ENCODE peak calls at places on chromosomes 6 and 20, in eight cellular contexts. K is nephron progenitor cell; Z is tibial artery; M is stimulated activated CD4-positive, alpha-beta T cell treated with anti-CD3 and anti-CD28 coated beads, TNF-alpha, amount 100 ng/mL, for 24 hours; N is endothelial cell; T is H4; P is naive thymus-derived CD4-positive, alpha-beta T cell; G is ovary. H is an unnamed sample.

GRCh38 chr6:91099501-91099900 is 512.6 kb upstream of the MAP3K7 start:
- DNase-seq in K (no peak), Z (no peak), M (no peak), N (no peak), T (no peak), P (no peak), G (no peak), H (no peak)

GRCh38 chr20:5602346-5602745 is 147.9 kb upstream of the SHLD1 start:
- DNase-seq in K (no peak), Z (no peak), M (no peak), N (no peak), T (no peak), P (no peak), G (no peak), H (no peak)

GRCh38 chr6:4948781-4949450 is 54.9 kb downstream of the RPP40 start:
- DNase-seq in K (no peak), Z (no peak), M (no peak), N (no peak), T (no peak), P (no peak), G (no peak), H (no peak)

GRCh38 chr6:142014515-142014914 is 118.2 kb upstream of the GJE1 start:
- DNase-seq in K (no peak), Z (no peak), M (no peak), N (peak), T (peak), P (no peak), G (no peak), H (no peak)

GRCh38 chr6:727796-728195 is 34.9 kb upstream of the EXOC2 start:
- DNase-seq in K (no peak), Z (no peak), M (no peak), N (no peak), T (no peak), P (no peak), G (no peak), H (no peak)

GRCh38 chr6:14037402-14038277 is 79.9 kb upstream of the CD83 start:
- DNase-seq in K (no peak), Z (no peak), M (no peak), N (no peak), T (peak), P (no peak), G (no peak), H (no peak)

GRCh38 chr6:43173496-43174262 is 2.6 kb downstream of the SRF start:
- DNase-seq in K (no peak), Z (no peak), M (no peak), N (no peak), T (no peak), P (peak), G (peak), H (no peak)

GRCh38 chr6:14499804-14500203 is 382.2 kb downstream of the CD83 start:
- DNase-seq in K (peak), Z (no peak), M (no peak), N (no peak), T (peak), P (no peak), G (no peak), H (peak)

GRCh38 chr6:151215999-151216398 is 23.8 kb upstream of the AKAP12 start:
- DNase-seq in K (no peak), Z (no peak), M (no peak), N (no peak), T (no peak), P (no peak), G (no peak), H (no peak)

GRCh38 chr6:156102129-156102528 is 646.5 kb upstream of the NOX3 start:
- DNase-seq in K (no peak), Z (no peak), M (no peak), N (no peak), T (peak), P (no peak), G (no peak), H (no peak)

GRCh38 chr6:16811277-16811979 is 50.2 kb upstream of the ATXN1 start:
- DNase-seq in K (no peak), Z (no peak), M (no peak), N (no peak), T (no peak), P (no peak), G (no peak), H (no peak)

GRCh38 chr6:40409716-40410397 is 177.3 kb downstream of the LRFN2 start:
- DNase-seq in K (no peak), Z (no peak), M (no peak), N (no peak), T (no peak), P (no peak), G (no peak), H (peak)

GRCh38 chr6:41443616-41444525 is 102.3 kb upstream of the FOXP4 start:
- DNase-seq in K (peak), Z (no peak), M (no peak), N (no peak), T (no peak), P (no peak), G (peak), H (peak)

GRCh38 chr20:61330441-61330840 is 78.4 kb downstream of the CDH4 start:
- DNase-seq in K (no peak), Z (no peak), M (no peak), N (no peak), T (no peak), P (no peak), G (no peak), H (no peak)

GRCh38 chr20:36098364-36098763 is 56.2 kb upstream of the EPB41L1 start:
- DNase-seq in K (no peak), Z (no peak), M (no peak), N (no peak), T (peak), P (no peak), G (no peak), H (no peak)

GRCh38 chr20:44393608-44394519 is 38.4 kb downstream of the HNF4A start:
- DNase-seq in K (no peak), Z (no peak), M (no peak), N (no peak), T (no peak), P (no peak), G (no peak), H (no peak)

GRCh38 chr6:12545837-12546658 is 170.5 kb upstream of the PHACTR1 start:
- DNase-seq in K (no peak), Z (no peak), M (no peak), N (no peak), T (peak), P (no peak), G (no peak), H (no peak)

GRCh38 chr6:169019727-169020491 is 233.7 kb downstream of the THBS2 start:
- DNase-seq in K (no peak), Z (no peak), M (no peak), N (no peak), T (no peak), P (no peak), G (no peak), H (no peak)

GRCh38 chr6:23690650-23691049 is 435.4 kb upstream of the NRSN1 start:
- DNase-seq in K (no peak), Z (no peak), M (no peak), N (no peak), T (no peak), P (no peak), G (no peak), H (no peak)

GRCh38 chr6:21003780-21004541 is 469.7 kb downstream of the CDKAL1 start:
- DNase-seq in K (no peak), Z (no peak), M (no peak), N (no peak), T (peak), P (no peak), G (no peak), H (no peak)

GRCh38 chr20:64051532-64052325 is 2.3 kb upstream of the SOX18 start:
- DNase-seq in K (no peak), Z (peak), M (no peak), N (no peak), T (no peak), P (no peak), G (no peak), H (no peak)

GRCh38 chr6:56652231-56652630 is 9.5 kb upstream of the DST start:
- DNase-seq in K (no peak), Z (no peak), M (no peak), N (no peak), T (peak), P (no peak), G (no peak), H (no peak)

GRCh38 chr6:90859056-90859455 is 272.2 kb upstream of the MAP3K7 start:
- DNase-seq in K (no peak), Z (no peak), M (no peak), N (no peak), T (no peak), P (no peak), G (peak), H (peak)

GRCh38 chr6:117531758-117532276 is 49.3 kb downstream of the DCBLD1 start:
- DNase-seq in K (no peak), Z (no peak), M (no peak), N (no peak), T (no peak), P (no peak), G (no peak), H (no peak)

GRCh38 chr20:1390552-1391403 is 2.1 kb downstream of the FKBP1A start:
- DNase-seq in K (no peak), Z (no peak), M (no peak), N (no peak), T (no peak), P (no peak), G (no peak), H (no peak)

GRCh38 chr6:17336425-17336824 is 55.3 kb downstream of the RBM24 start:
- DNase-seq in K (no peak), Z (no peak), M (no peak), N (no peak), T (peak), P (no peak), G (no peak), H (no peak)

GRCh38 chr20:48831702-48832422 is 4.1 kb upstream of the PREX1 start:
- DNase-seq in K (no peak), Z (peak), M (no peak), N (no peak), T (peak), P (no peak), G (peak), H (no peak)

H was measured in retina.